ENCODE peak calls at places on chromosomes 11 and 22, in eight cellular contexts. R is Right ventricle myocardium superior; S is B cell; L is cardiac fibroblast; W is NCI-H1092; T is sciatic nerve; V is activated naive CD8-positive, alpha-beta T cell treated with anti-CD3 and anti-CD28 coated beads for 36 hours; G is astrocyte. N is an unnamed sample.

GRCh38 chr11:2518983-2519340 is 74.2 kb downstream of the KCNQ1 start:
- DNase-seq in R (no peak), W (no peak), T (no peak), L (no peak), V (no peak), G (no peak), S (peak), N (no peak)

GRCh38 chr11:103537904-103538502 is 428.8 kb downstream of the DYNC2H1 start:
- DNase-seq in V (no peak), R (no peak), L (peak), W (peak), T (no peak), S (no peak), G (no peak), N (no peak)

GRCh38 chr11:1852885-1853284 is at the start of gene LSP1:
- DNase-seq in V (peak), T (no peak), G (no peak), L (no peak), R (no peak), S (peak), W (no peak), N (no peak)

GRCh38 chr22:29457730-29458129 is 19.3 kb downstream of the RFPL1 start:
- DNase-seq in T (no peak), W (no peak), R (no peak), S (peak), V (peak), G (peak), L (peak), N (no peak)

GRCh38 chr11:29260939-29261705 is 755.7 kb downstream of the KCNA4 start:
- DNase-seq in V (no peak), L (peak), S (no peak), T (no peak), G (peak), R (no peak), W (no peak), N (no peak)

GRCh38 chr11:127994736-127995135 is 592.6 kb downstream of the ETS1 start:
- DNase-seq in W (no peak), L (peak), R (no peak), T (no peak), S (no peak), G (peak), V (no peak), N (no peak)

GRCh38 chr11:57340228-57340627 is 2.1 kb downstream of the P2RX3 start:
- DNase-seq in S (no peak), W (no peak), G (no peak), R (no peak), T (no peak), V (no peak), L (peak), N (no peak)

GRCh38 chr11:108916290-108916689 is 251.4 kb downstream of the DDX10 start:
- DNase-seq in L (peak), W (no peak), G (peak), V (no peak), R (no peak), T (no peak), S (no peak), N (no peak)

GRCh38 chr11:44619931-44620725 is 54.7 kb downstream of the CD82 start:
- DNase-seq in T (peak), W (no peak), L (no peak), S (peak), R (peak), V (no peak), G (no peak), N (no peak)

GRCh38 chr22:29914165-29914564 is 31.2 kb downstream of the MTMR3 start:
- DNase-seq in T (no peak), R (no peak), G (peak), L (peak), S (no peak), W (no peak), V (no peak), N (no peak)

GRCh38 chr22:42865536-42865935 is 8.5 kb upstream of the ARFGAP3 start:
- DNase-seq in L (no peak), V (no peak), W (no peak), S (no peak), T (no peak), G (no peak), R (no peak), N (no peak)

GRCh38 chr11:119284344-119285157 is 32.4 kb downstream of the MCAM start:
- DNase-seq in G (peak), T (no peak), S (peak), R (no peak), L (peak), W (no peak), V (no peak), N (no peak)

GRCh38 chr11:120172054-120172881 is 34.4 kb upstream of the TRIM29 start:
- DNase-seq in V (peak), T (peak), L (peak), S (peak), W (peak), G (no peak), R (peak), N (peak)

GRCh38 chr22:48705917-48706605 is 1121.6 kb downstream of the BRD1 start:
- DNase-seq in L (no peak), S (no peak), T (peak), V (no peak), R (no peak), G (no peak), W (no peak), N (no peak)

GRCh38 chr22:23289851-23290724 is 109.8 kb downstream of the BCR start:
- DNase-seq in S (peak), L (peak), R (peak), G (peak), T (peak), V (peak), W (peak), N (no peak)

GRCh38 chr11:119744577-119744976 is 15.6 kb upstream of the NECTIN1 start:
- DNase-seq in S (no peak), L (no peak), G (no peak), R (no peak), W (no peak), V (no peak), T (no peak), N (no peak)

GRCh38 chr11:69656536-69657455 is 15.8 kb downstream of the CCND1 start:
- DNase-seq in S (no peak), L (peak), V (no peak), W (no peak), G (no peak), R (peak), T (no peak), N (no peak)

GRCh38 chr22:40193429-40194421 is 16.0 kb downstream of the TNRC6B start:
- DNase-seq in L (peak), W (no peak), S (no peak), R (no peak), V (no peak), T (no peak), G (no peak), N (no peak)

GRCh38 chr11:129061466-129062194 is 119.0 kb upstream of the TP53AIP1 start:
- DNase-seq in R (no peak), S (no peak), W (no peak), T (no peak), G (peak), V (no peak), L (peak), N (no peak)

GRCh38 chr11:892106-892505 is 18.5 kb downstream of the CHID1 start:
- DNase-seq in T (no peak), S (no peak), W (no peak), R (no peak), V (no peak), G (no peak), L (no peak), N (no peak)

GRCh38 chr11:110095554-110095953 is 2.4 kb downstream of the ZC3H12C start:
- DNase-seq in L (peak), T (no peak), S (no peak), G (no peak), V (no peak), R (no peak), W (no peak), N (no peak)

GRCh38 chr11:75347781-75348613 is 3.5 kb downstream of the ARRB1 start:
- DNase-seq in G (peak), T (no peak), V (no peak), L (peak), R (peak), W (no peak), S (no peak), N (no peak)

GRCh38 chr11:57502870-57503269 is 12.6 kb downstream of the SLC43A1 start:
- DNase-seq in T (no peak), R (no peak), G (no peak), L (no peak), W (no peak), V (no peak), S (no peak), N (no peak)

GRCh38 chr11:67662142-67662805 is 11.7 kb upstream of the ACY3 start:
- DNase-seq in G (no peak), S (no peak), L (no peak), R (no peak), T (no peak), W (no peak), V (no peak), N (no peak)